ENCODE peak calls at places on chromosomes 3 and 15, in four cellular contexts. X is endothelial cell of umbilical vein, R is IMR-90, S is HepG2. Y is an unnamed sample.
A peak's percentile ranks its signal among the peaks of the same experiment; 100 is the strongest.

GRCh38 chr3:148332509-148332908 is 365.2 kb upstream of the AGTR1 start:
- DNase-seq in S (no peak), X (no peak), R (no peak), Y (no peak)

GRCh38 chr3:84724877-84725276 is 233.9 kb upstream of the CADM2 start:
- DNase-seq in S (no peak), X (no peak), R (no peak), Y (no peak)

GRCh38 chr15:34994925-34995324 is 6.8 kb upstream of the ZNF770 start:
- DNase-seq in X (no peak), S (no peak), R (no peak), Y (no peak)

GRCh38 chr3:13004376-13004775 is 68.9 kb downstream of the IQSEC1 start:
- DNase-seq in S (no peak), R (no peak), X (no peak), Y (no peak)

GRCh38 chr3:49930922-49931321 is 1.3 kb upstream of the MON1A start:
- DNase-seq in X (no peak), R (no peak), S (peak; percentile 61), Y (no peak)

GRCh38 chr3:183824761-183825379 is 507 bp downstream of the MAP6D1 start:
- DNase-seq in X (peak; percentile 19), R (no peak), S (no peak), Y (peak; percentile 72)

GRCh38 chr3:123169492-123169929 is 32.2 kb upstream of the SEC22A start:
- DNase-seq in R (peak; percentile 20), X (no peak), S (no peak), Y (no peak)

GRCh38 chr3:40516201-40516600 is 8.6 kb upstream of the ZNF621 start:
- DNase-seq in X (no peak), R (peak; percentile 31), S (no peak), Y (no peak)

GRCh38 chr3:11290743-11291680 is 18.8 kb downstream of the ATG7 start:
- DNase-seq in X (no peak), R (peak; percentile 84), S (no peak), Y (no peak)

GRCh38 chr15:31265871-31266711 is 60.5 kb upstream of the KLF13 start:
- DNase-seq in X (no peak), S (no peak), R (no peak), Y (peak; percentile 42)

GRCh38 chr3:12708584-12709192 is 44.8 kb upstream of the RAF1 start:
- DNase-seq in X (no peak), R (peak; percentile 94), S (no peak), Y (no peak)

GRCh38 chr15:99509686-99510461 is 55.9 kb upstream of the MEF2A start:
- DNase-seq in R (no peak), X (peak; percentile 29), S (no peak), Y (no peak)

GRCh38 chr3:112847692-112848091 is 1.0 kb upstream of the CD200R1L start:
- DNase-seq in S (no peak), R (no peak), X (no peak), Y (no peak)

GRCh38 chr15:32870240-32871033 is 152.6 kb downstream of the GREM1 start:
- DNase-seq in R (peak; percentile 100), X (no peak), S (no peak), Y (no peak)

GRCh38 chr3:86547697-86548096 is 443.3 kb downstream of the VGLL3 start:
- DNase-seq in X (no peak), S (no peak), R (no peak), Y (peak; percentile 49)

GRCh38 chr15:27481768-27482167 is 510.8 kb downstream of the GABRG3 start:
- DNase-seq in R (no peak), X (no peak), S (no peak), Y (peak; percentile 50)

GRCh38 chr3:112499328-112499727 is at the start of gene BTLA:
- DNase-seq in X (no peak), S (no peak), R (no peak), Y (no peak)

GRCh38 chr3:119588112-119588511 is 8.8 kb downstream of the ADPRH start:
- DNase-seq in X (no peak), R (no peak), S (no peak), Y (no peak)

GRCh38 chr15:84727429-84727828 is 11.5 kb upstream of the SEC11A start:
- DNase-seq in S (no peak), X (no peak), R (peak; percentile 51), Y (no peak)

GRCh38 chr15:92611995-92612745 is 43.4 kb downstream of the FAM174B start:
- DNase-seq in X (no peak), R (no peak), S (no peak), Y (no peak)

GRCh38 chr3:45684327-45684892 is 4.8 kb upstream of the SACM1L start:
- DNase-seq in S (peak; percentile 19), X (no peak), R (no peak), Y (no peak)

GRCh38 chr15:63003836-63004610 is 38.5 kb upstream of the TPM1 start:
- DNase-seq in S (no peak), R (no peak), X (no peak), Y (no peak)

GRCh38 chr15:58467121-58467721 is 35.4 kb downstream of the LIPC start:
- DNase-seq in X (no peak), R (no peak), S (peak; percentile 83), Y (no peak)

GRCh38 chr3:143224731-143225130 is 105.2 kb downstream of the CHST2 start:
- DNase-seq in S (no peak), X (no peak), R (no peak), Y (no peak)

GRCh38 chr3:194245474-194245873 is 105.7 kb downstream of the CPN2 start:
- DNase-seq in R (no peak), X (no peak), S (no peak), Y (no peak)

DNA sequence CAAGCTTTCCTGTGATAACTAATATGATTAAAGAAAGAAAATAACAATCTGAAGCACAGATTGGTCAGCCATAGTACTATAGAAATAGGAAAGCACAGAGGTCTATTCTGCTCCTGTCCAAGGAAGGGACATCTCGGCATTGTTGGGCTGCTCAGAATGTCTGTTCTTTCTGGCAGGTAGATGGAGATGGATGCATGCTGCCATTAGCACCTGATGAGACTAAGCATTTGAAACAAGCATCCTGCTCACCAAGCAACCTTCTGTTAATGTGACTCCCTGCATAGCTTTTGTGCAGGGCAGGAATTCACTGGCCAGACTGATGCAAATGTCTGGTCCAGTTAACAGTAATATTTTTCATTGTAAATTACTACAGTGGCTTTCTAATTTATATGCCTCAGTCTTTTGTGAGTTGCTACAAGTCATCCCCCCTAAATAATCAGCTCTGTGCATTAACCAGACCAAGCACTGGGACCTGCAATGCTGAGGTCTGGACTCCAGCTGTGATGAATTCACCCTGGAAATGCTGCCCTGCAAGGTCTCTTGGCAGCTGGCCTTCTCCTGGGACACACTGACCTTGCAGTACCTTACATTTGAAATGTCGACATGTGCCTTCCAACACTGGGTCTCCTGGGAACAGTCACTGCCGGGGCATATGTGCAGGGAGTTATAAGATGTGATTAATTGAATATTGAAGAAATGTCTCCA is 1123.7 kb downstream of the IGSF11 start:
- DNase-seq in R (no peak), X (no peak), S (no peak), Y (no peak)
- H3K9ac ChIP-seq in R (no peak overlapping the region), X (no peak overlapping the region), S (no peak overlapping the region), Y (no peak overlapping the region)

GRCh38 chr3:48558446-48559134 is 2.0 kb upstream of the PFKFB4 start:
- DNase-seq in R (no peak), X (no peak), S (no peak), Y (no peak)

GRCh38 chr3:48556796-48557626 is at the start of gene PFKFB4:
- DNase-seq in S (peak; percentile 98), X (peak; percentile 99), R (peak; percentile 99), Y (peak; percentile 100)

GRCh38 chr3:48553886-48554845 is 2.4 kb downstream of the PFKFB4 start:
- DNase-seq in X (no peak), R (no peak), S (no peak), Y (no peak)

GRCh38 chr3:48555231-48555948 is 1.2 kb downstream of the PFKFB4 start:
- DNase-seq in R (no peak), S (no peak), X (no peak), Y (no peak)

GRCh38 chr3:48555949-48556795 is 431 bp downstream of the PFKFB4 start:
- DNase-seq in R (no peak), S (no peak), X (no peak), Y (no peak)
- TF ChIP-seq POLR2A in R (no peak), S (no peak), X (peak; percentile 24), Y (no peak)

GRCh38 chr15:67854358-67854757 is 14.5 kb upstream of the RNU6-1 start:
- DNase-seq in R (no peak), S (peak; percentile 72), X (no peak), Y (no peak)
- H3K9ac ChIP-seq in R (no peak overlapping the region), S (peak overlapping the region; percentile 19), X (no peak overlapping the region), Y (no peak overlapping the region)

DNA sequence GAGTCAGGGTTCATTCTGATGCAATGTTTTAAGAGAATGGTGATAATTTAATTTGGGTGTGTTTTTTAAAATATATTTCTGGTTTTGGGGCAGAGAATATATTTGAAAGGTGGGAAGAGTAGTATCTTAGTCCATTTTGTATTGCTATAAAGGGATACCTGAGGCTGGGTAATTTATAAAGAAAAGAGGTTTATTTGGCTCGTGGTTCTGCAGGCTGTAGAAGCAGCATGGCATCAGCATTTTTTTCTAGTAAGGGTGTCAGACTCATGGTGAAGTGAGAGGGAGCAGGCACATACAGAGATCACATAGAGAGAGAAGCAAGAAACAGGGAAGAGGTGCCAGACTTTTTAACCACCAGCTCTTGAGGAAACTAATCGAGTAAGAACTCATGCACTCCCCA is 152.7 kb downstream of the SHOX2 start:
- DNase-seq in R (no peak), S (no peak), X (no peak), Y (no peak)
- TF ChIP-seq POLR2A in R (no peak), S (no peak), X (no peak), Y (no peak)

DNA sequence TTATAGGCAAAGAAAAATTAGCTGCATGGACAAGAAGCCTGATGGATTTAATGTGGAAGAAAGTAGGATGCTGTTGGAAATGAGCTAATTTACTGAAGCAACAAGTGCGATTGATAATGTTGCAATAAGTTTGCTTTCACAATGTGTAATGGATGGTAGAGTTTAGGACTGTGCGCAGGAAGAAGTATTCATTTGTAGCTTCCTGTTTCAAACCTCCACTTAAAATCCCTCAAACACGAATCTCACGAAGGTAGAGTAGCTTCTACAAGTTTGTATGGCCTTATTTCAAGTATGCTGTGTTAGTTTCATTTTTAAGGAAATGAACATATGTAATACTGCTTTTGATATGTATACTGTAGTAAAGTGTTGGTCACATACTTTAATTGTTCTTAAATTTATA is 42.3 kb downstream of the KCNH8 start:
- DNase-seq in X (no peak), R (no peak), S (no peak), Y (no peak)
- H3K9ac ChIP-seq in X (no peak overlapping the region), R (no peak overlapping the region), S (no peak overlapping the region), Y (no peak overlapping the region)

DNA sequence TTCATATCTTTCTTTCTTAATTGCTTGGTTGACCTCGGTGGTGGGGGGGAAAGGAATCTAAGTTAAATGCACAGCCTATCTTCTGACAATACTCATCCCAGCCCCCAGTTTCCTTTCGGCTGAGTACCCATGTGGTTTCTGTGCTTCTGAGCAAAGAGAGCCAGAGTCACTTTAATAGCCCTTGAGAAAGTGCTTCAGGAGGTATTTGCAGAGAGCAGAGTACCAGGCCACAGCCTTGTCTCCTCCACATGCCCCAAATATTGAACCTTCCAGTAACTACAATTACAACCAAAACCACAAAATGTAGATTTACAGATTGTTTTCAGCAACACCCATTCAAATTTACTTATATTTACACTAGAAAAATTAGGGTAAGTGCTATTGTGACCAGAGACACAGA is 647.4 kb downstream of the NR2F2 start:
- DNase-seq in S (no peak), R (no peak), X (no peak), Y (no peak)
- TF ChIP-seq POLR2A in S (no peak), R (no peak), X (no peak), Y (no peak)

Y was measured in H1.